ENCODE peak calls at places on chromosomes 3 and 15, in seven cellular contexts. R is suprapubic skin, N is transverse colon, M is HCT116, E is GM23338, Y is stomach, T is esophagus muscularis mucosa. B is an unnamed sample.

GRCh38 chr3:197001972-197002700 is 27.5 kb downstream of the MELTF start:
- DNase-seq in E (peak; percentile 42), N (no peak), M (no peak), T (no peak), R (no peak), Y (no peak), B (no peak)

GRCh38 chr15:48406911-48407310 is 75.7 kb downstream of the DUT start:
- DNase-seq in M (no peak), T (no peak), N (no peak), Y (no peak), R (no peak), E (peak; percentile 45), B (no peak)

GRCh38 chr3:110711130-110711832 is 360.3 kb upstream of the NECTIN3 start:
- DNase-seq in N (no peak), R (no peak), E (no peak), Y (no peak), T (no peak), M (no peak), B (no peak)

GRCh38 chr3:50862221-50862620 is 187.5 kb downstream of the DOCK3 start:
- DNase-seq in N (no peak), M (no peak), Y (no peak), E (peak; percentile 53), T (no peak), R (no peak), B (no peak)

GRCh38 chr3:187274977-187275338 is 16.6 kb downstream of the MASP1 start:
- DNase-seq in N (no peak), T (no peak), E (peak; percentile 95), R (no peak), M (no peak), Y (no peak), B (no peak)

GRCh38 chr3:107913671-107914070 is 177.2 kb downstream of the CD47 start:
- DNase-seq in N (no peak), R (no peak), M (no peak), Y (no peak), T (no peak), E (no peak), B (no peak)

GRCh38 chr3:148604270-148605085 is 93.2 kb upstream of the AGTR1 start:
- DNase-seq in Y (no peak), M (no peak), R (peak; percentile 81), T (no peak), E (no peak), N (no peak), B (no peak)

GRCh38 chr3:179885950-179886349 is 150.8 kb downstream of the PEX5L start:
- DNase-seq in E (no peak), Y (no peak), R (no peak), T (no peak), N (no peak), M (no peak), B (no peak)

GRCh38 chr3:115513411-115513800 is 109.9 kb upstream of the GAP43 start:
- DNase-seq in Y (no peak), N (no peak), M (no peak), T (no peak), R (no peak), E (peak; percentile 10), B (no peak)

GRCh38 chr3:122977645-122978466 is 49.7 kb downstream of the SEMA5B start:
- DNase-seq in E (peak; percentile 76), T (no peak), Y (no peak), R (no peak), N (no peak), M (no peak), B (no peak)

GRCh38 chr3:16849240-16849639 is 35.5 kb upstream of the PLCL2 start:
- DNase-seq in E (peak; percentile 75), N (peak; percentile 87), T (no peak), R (no peak), M (no peak), Y (peak; percentile 65), B (peak; percentile 85)

GRCh38 chr15:35168464-35168863 is 83.4 kb upstream of the NANOGP8 start:
- DNase-seq in Y (no peak), E (no peak), N (no peak), T (no peak), R (no peak), M (no peak), B (no peak)

GRCh38 chr15:51121118-51121517 is 26.4 kb upstream of the TNFAIP8L3 start:
- DNase-seq in N (no peak), R (no peak), M (peak; percentile 82), E (no peak), T (no peak), Y (no peak), B (peak; percentile 64)

GRCh38 chr3:197023998-197024651 is 5.5 kb downstream of the MELTF start:
- DNase-seq in E (no peak), T (no peak), R (no peak), M (no peak), Y (no peak), N (no peak), B (no peak)

GRCh38 chr3:94896994-94897393 is 834.1 kb downstream of the NSUN3 start:
- DNase-seq in M (no peak), N (no peak), E (no peak), Y (no peak), R (no peak), T (no peak), B (no peak)

GRCh38 chr3:55327131-55327920 is 159.8 kb downstream of the WNT5A start:
- DNase-seq in Y (no peak), T (no peak), E (no peak), N (no peak), M (no peak), R (no peak), B (no peak)

GRCh38 chr15:84822774-84823579 is 5.8 kb downstream of the ALPK3 start:
- DNase-seq in N (no peak), E (no peak), M (no peak), T (no peak), R (no peak), Y (no peak), B (no peak)

GRCh38 chr15:84925906-84926305 is 41.4 kb downstream of the SLC28A1 start:
- DNase-seq in R (no peak), M (no peak), E (no peak), T (no peak), Y (no peak), N (no peak), B (no peak)

GRCh38 chr3:60192297-60193114 is 1058.7 kb downstream of the FHIT start:
- DNase-seq in N (no peak), R (no peak), Y (no peak), M (no peak), E (no peak), T (no peak), B (no peak)

GRCh38 chr3:45208587-45208986 is 17.5 kb downstream of the TMEM158 start:
- DNase-seq in M (no peak), N (no peak), T (no peak), Y (no peak), R (no peak), E (no peak), B (no peak)

GRCh38 chr3:23778451-23778850 is 27.3 kb upstream of the UBE2E1 start:
- DNase-seq in R (no peak), Y (no peak), E (no peak), N (no peak), M (no peak), T (no peak), B (no peak)

GRCh38 chr15:100772478-100773378 is 106.9 kb upstream of the ALDH1A3 start:
- DNase-seq in E (peak; percentile 27), M (no peak), N (no peak), Y (no peak), T (peak; percentile 57), R (no peak), B (no peak)

GRCh38 chr3:150237490-150237889 is 170.6 kb upstream of the TSC22D2 start:
- DNase-seq in E (no peak), T (no peak), Y (no peak), N (no peak), R (no peak), M (peak; percentile 22), B (no peak)
- TF ChIP-seq POLR2AphosphoS5 in E (no peak), T (peak; percentile 50), Y (no peak), N (no peak), R (no peak), M (peak; percentile 50), B (no peak)

DNA sequence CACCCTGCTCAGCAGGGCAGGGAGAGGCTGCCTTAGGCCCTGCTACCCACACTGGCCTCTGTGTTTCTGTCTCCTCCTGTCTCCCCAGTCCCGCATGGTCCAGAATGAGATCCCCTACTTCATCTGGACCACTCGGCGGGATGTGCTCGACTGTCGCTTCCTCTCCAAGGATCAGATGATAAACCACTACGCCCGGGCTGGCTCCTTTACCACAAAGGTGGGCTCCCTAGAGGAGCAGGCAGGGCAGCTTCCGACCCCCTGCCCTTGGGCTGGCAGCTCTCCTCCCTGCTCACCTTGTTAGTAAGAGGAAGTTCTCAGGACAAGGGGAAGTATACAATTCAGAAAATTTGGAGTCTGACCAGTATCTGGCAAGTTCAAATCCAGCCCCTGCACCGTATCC is 5.9 kb downstream of the TTLL3 start:
- DNase-seq in R (no peak), E (no peak), M (no peak), N (no peak), T (no peak), Y (no peak), B (no peak)
- H3K4me3 ChIP-seq in R (no peak overlapping the region), E (no peak overlapping the region), M (no peak overlapping the region), N (no peak overlapping the region), T (no peak overlapping the region), Y (no peak overlapping the region), B (no peak overlapping the region)

DNA sequence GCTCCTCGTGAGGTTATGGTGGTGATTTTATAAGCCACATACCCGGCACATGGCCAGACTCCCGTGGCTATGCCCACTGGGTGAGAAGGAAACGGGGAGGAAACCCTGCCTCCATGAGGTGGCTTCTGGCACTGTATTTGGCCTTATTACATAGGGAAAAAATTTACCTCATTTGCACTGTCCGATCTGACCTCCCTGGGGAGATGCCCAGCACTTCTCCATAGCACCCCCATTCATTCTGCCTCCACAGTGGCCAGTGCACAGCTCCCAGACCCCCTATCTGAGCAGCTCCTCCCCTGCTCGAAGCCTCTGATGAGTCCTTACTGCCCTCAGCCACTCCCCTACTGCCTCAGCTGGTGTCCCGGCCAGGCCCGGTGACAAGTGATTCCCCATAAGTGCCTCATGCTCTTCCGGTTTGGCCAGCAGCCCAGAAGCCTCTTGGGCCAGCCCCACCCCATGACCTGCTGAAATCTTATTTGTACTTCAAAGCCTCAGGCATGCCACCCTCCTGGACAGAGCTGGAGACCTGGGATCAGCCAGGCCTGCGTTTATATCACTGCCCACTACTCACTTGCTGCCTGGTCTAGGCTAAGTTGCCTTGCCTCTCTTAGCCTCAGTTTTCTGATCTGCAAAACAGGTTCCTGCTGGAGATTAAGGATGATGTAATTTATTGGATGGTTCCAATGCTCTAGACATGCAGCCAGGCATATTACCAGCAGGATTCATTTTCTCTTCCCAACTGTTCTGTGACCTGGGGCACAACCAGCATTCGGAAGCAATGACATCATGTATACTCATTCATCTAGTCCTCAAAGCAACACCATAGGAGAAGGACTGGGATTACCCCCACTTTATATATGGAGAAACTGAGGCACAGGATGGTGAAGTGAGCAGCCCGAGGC is 30.6 kb upstream of the SLC6A6 start:
- DNase-seq in M (peak; percentile 88), E (no peak), T (no peak), Y (peak; percentile 89), R (no peak), N (peak; percentile 91), B (peak; percentile 76)
- TF ChIP-seq POLR2AphosphoS5 in M (peak; percentile 58), E (no peak), T (no peak), Y (no peak), R (no peak), N (peak; percentile 62), B (no peak)

DNA sequence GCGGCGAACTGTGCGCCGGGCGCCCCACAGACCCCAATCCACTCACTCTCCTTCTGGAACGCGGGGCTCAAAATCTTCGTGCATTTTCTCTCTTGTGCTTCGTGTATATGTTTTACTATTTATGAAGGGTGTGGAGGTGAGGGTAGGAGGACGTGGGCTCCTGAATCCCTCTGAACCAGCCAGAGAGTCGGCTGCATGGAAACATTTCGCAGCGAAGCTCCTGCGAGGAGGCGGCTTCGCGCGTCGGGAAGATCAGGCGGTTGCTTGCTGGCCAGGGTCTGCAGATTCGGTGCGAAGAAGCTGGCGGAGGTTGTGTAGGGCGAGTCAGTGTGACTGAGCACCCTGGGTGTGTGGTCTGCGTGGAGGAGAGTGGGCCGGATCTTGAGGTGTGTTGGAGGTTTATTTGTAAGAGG is 1.1 kb downstream of the CNTN4 start:
- DNase-seq in N (no peak), T (no peak), E (peak; percentile 44), Y (no peak), R (no peak), M (no peak), B (no peak)
- H3K4me3 ChIP-seq in N (peak overlapping the region; percentile 66), T (peak overlapping the region; percentile 58), E (peak overlapping the region; percentile 69), Y (peak overlapping the region; percentile 48), R (peak overlapping the region; percentile 60), M (no peak overlapping the region), B (no peak overlapping the region)